ENCODE peak calls at places on chromosomes 3 and 15, in four cellular contexts. D is CD8-positive, alpha-beta memory T cell; V is activated naive CD8-positive, alpha-beta T cell treated with anti-CD3 and anti-CD28 coated beads, Interleukin-2, amount 50 U/mL, for 24 hours; S is HTR-8/SVneo. Q is an unnamed sample.
A peak's percentile ranks its signal among the peaks of the same experiment; 100 is the strongest.

GRCh38 chr3:10310578-10310977 is 10.3 kb downstream of the SEC13 start:
- DNase-seq in D (no peak), V (no peak), S (no peak), Q (no peak)

GRCh38 chr3:50194128-50194902 is 2.9 kb downstream of the GNAT1 start:
- DNase-seq in D (peak; percentile 83), V (peak; percentile 79), S (peak; percentile 68), Q (no peak)

GRCh38 chr3:21447471-21448205 is 303.4 kb downstream of the ZNF385D start:
- DNase-seq in D (no peak), V (no peak), S (no peak), Q (no peak)

GRCh38 chr15:45157056-45157455 is 27.3 kb downstream of the DUOX1 start:
- DNase-seq in D (no peak), V (no peak), S (no peak), Q (no peak)

GRCh38 chr3:46845397-46845859 is 17.8 kb downstream of the MYL3 start:
- DNase-seq in D (no peak), V (no peak), S (no peak), Q (peak; percentile 81)

GRCh38 chr3:196287066-196287404 is 491 bp downstream of the PCYT1A start:
- DNase-seq in D (no peak), V (peak; percentile 38), S (no peak), Q (no peak)

GRCh38 chr3:110174908-110175307 is 837.6 kb upstream of the DPPA4 start:
- DNase-seq in D (no peak), V (no peak), S (no peak), Q (no peak)

GRCh38 chr3:198113219-198114053 is 153.4 kb downstream of the LMLN start:
- DNase-seq in D (no peak), V (peak; percentile 12), S (no peak), Q (peak; percentile 1)

GRCh38 chr3:45199837-45200648 is 26.0 kb downstream of the TMEM158 start:
- DNase-seq in D (no peak), V (no peak), S (peak; percentile 92), Q (peak; percentile 28)

GRCh38 chr3:150253622-150254021 is 154.5 kb upstream of the TSC22D2 start:
- DNase-seq in D (no peak), V (no peak), S (no peak), Q (no peak)

GRCh38 chr3:25155696-25156471 is 272.2 kb upstream of the RARB start:
- DNase-seq in D (no peak), V (no peak), S (peak; percentile 5), Q (no peak)

GRCh38 chr3:157066335-157067071 is 93.4 kb downstream of the CCNL1 start:
- DNase-seq in D (no peak), V (no peak), S (no peak), Q (no peak)

GRCh38 chr3:90069748-90070147 is 962.3 kb downstream of the EPHA3 start:
- DNase-seq in D (no peak), V (no peak), S (no peak), Q (no peak)

GRCh38 chr15:68679961-68680371 is 101.2 kb downstream of the CORO2B start:
- DNase-seq in D (no peak), V (no peak), S (no peak), Q (no peak)

GRCh38 chr15:81411969-81412633 is 38.1 kb upstream of the TMC3 start:
- DNase-seq in D (no peak), V (no peak), S (no peak), Q (no peak)

GRCh38 chr15:29333261-29333660 is 63.6 kb upstream of the NSMCE3 start:
- DNase-seq in D (no peak), V (no peak), S (no peak), Q (no peak)

GRCh38 chr3:133376805-133377204 is 23.1 kb upstream of the BFSP2 start:
- DNase-seq in D (no peak), V (no peak), S (no peak), Q (no peak)

GRCh38 chr15:71565636-71566160 is 244.7 kb upstream of the NR2E3 start:
- DNase-seq in D (no peak), V (no peak), S (no peak), Q (no peak)

GRCh38 chr15:49155834-49156627 is 632 bp upstream of the COPS2 start:
- DNase-seq in D (peak; percentile 10), V (no peak), S (no peak), Q (no peak)

GRCh38 chr3:139317660-139318430 is 26.0 kb upstream of the MRPS22 start:
- DNase-seq in D (no peak), V (no peak), S (no peak), Q (no peak)

GRCh38 chr15:33215941-33216872 is 21.7 kb upstream of the FMN1 start:
- DNase-seq in D (no peak), V (no peak), S (no peak), Q (no peak)

GRCh38 chr15:99249270-99249817 is at the start of gene TTC23:
- DNase-seq in D (no peak), V (no peak), S (peak; percentile 81), Q (peak; percentile 71)

GRCh38 chr3:38116471-38117162 is 20.3 kb downstream of the ACAA1 start:
- DNase-seq in D (no peak), V (no peak), S (no peak), Q (no peak)

Q was measured in smooth muscle cell of the brain vasculature.